ENCODE peak calls at places on chromosomes 13 and 19, in seven cellular contexts. One of them, this sample, is unnamed.

GRCh38 chr19:35328851-35329285 is at the start of gene CD22:
- DNase-seq in ascending aorta: no peak
- DNase-seq in adrenal gland: no peak
- DNase-seq in upper lobe of left lung: no peak
- DNase-seq in mammary epithelial cell: no peak
- DNase-seq in AG04450: no peak
- DNase-seq in testis: no peak
- DNase-seq in this sample: no peak

GRCh38 chr19:15464394-15465385 is at the start of gene RASAL3:
- DNase-seq in testis: no peak
- DNase-seq in mammary epithelial cell: no peak
- DNase-seq in upper lobe of left lung: peak; percentile 53
- DNase-seq in AG04450: no peak
- DNase-seq in adrenal gland: no peak
- DNase-seq in ascending aorta: no peak
- DNase-seq in this sample: no peak

GRCh38 chr13:48902421-48902820 is 73.3 kb upstream of the FNDC3A start:
- DNase-seq in testis: no peak
- DNase-seq in ascending aorta: no peak
- DNase-seq in mammary epithelial cell: peak; percentile 60
- DNase-seq in upper lobe of left lung: no peak
- DNase-seq in adrenal gland: no peak
- DNase-seq in AG04450: no peak
- DNase-seq in this sample: no peak

GRCh38 chr13:32984857-32985626 is 31.2 kb upstream of the KL start:
- DNase-seq in mammary epithelial cell: no peak
- DNase-seq in upper lobe of left lung: no peak
- DNase-seq in ascending aorta: no peak
- DNase-seq in AG04450: peak; percentile 24
- DNase-seq in testis: no peak
- DNase-seq in adrenal gland: no peak
- DNase-seq in this sample: no peak

GRCh38 chr19:30065680-30066606 is 123.9 kb downstream of the URI1 start:
- DNase-seq in AG04450: no peak
- DNase-seq in testis: no peak
- DNase-seq in mammary epithelial cell: no peak
- DNase-seq in upper lobe of left lung: no peak
- DNase-seq in ascending aorta: no peak
- DNase-seq in adrenal gland: no peak
- DNase-seq in this sample: no peak

GRCh38 chr13:20121154-20121515 is 39.7 kb downstream of the GJA3 start:
- DNase-seq in ascending aorta: no peak
- DNase-seq in AG04450: no peak
- DNase-seq in testis: no peak
- DNase-seq in upper lobe of left lung: no peak
- DNase-seq in adrenal gland: no peak
- DNase-seq in mammary epithelial cell: no peak
- DNase-seq in this sample: no peak

GRCh38 chr19:29587518-29587986 is 18.5 kb upstream of the POP4 start:
- DNase-seq in AG04450: no peak
- DNase-seq in upper lobe of left lung: no peak
- DNase-seq in testis: no peak
- DNase-seq in ascending aorta: no peak
- DNase-seq in adrenal gland: no peak
- DNase-seq in mammary epithelial cell: peak; percentile 58
- DNase-seq in this sample: no peak

GRCh38 chr19:55581828-55582223 is 1.2 kb upstream of the ZNF579 start:
- DNase-seq in upper lobe of left lung: no peak
- DNase-seq in AG04450: no peak
- DNase-seq in mammary epithelial cell: no peak
- DNase-seq in adrenal gland: no peak
- DNase-seq in ascending aorta: no peak
- DNase-seq in testis: no peak
- DNase-seq in this sample: no peak

GRCh38 chr13:20848944-20849343 is 53.6 kb downstream of the XPO4 start:
- DNase-seq in testis: no peak
- DNase-seq in ascending aorta: no peak
- DNase-seq in AG04450: no peak
- DNase-seq in adrenal gland: no peak
- DNase-seq in mammary epithelial cell: no peak
- DNase-seq in upper lobe of left lung: no peak
- DNase-seq in this sample: no peak

GRCh38 chr13:99960663-99961440 is 10.7 kb downstream of the ZIC5 start:
- DNase-seq in AG04450: no peak
- DNase-seq in adrenal gland: no peak
- DNase-seq in ascending aorta: no peak
- DNase-seq in mammary epithelial cell: no peak
- DNase-seq in upper lobe of left lung: no peak
- DNase-seq in testis: no peak
- DNase-seq in this sample: no peak

GRCh38 chr13:21243045-21243842 is 66.8 kb downstream of the MRPL57 start:
- DNase-seq in AG04450: no peak
- DNase-seq in ascending aorta: no peak
- DNase-seq in upper lobe of left lung: no peak
- DNase-seq in testis: no peak
- DNase-seq in mammary epithelial cell: no peak
- DNase-seq in adrenal gland: no peak
- DNase-seq in this sample: no peak

GRCh38 chr19:55344444-55344843 is 4.8 kb downstream of the KMT5C start:
- DNase-seq in adrenal gland: no peak
- DNase-seq in upper lobe of left lung: no peak
- DNase-seq in ascending aorta: no peak
- DNase-seq in AG04450: no peak
- DNase-seq in testis: peak; percentile 45
- DNase-seq in mammary epithelial cell: peak; percentile 81
- DNase-seq in this sample: no peak

GRCh38 chr19:17001603-17002183 is 24.9 kb downstream of the CPAMD8 start:
- DNase-seq in upper lobe of left lung: peak; percentile 13
- DNase-seq in AG04450: no peak
- DNase-seq in ascending aorta: no peak
- DNase-seq in adrenal gland: no peak
- DNase-seq in testis: no peak
- DNase-seq in mammary epithelial cell: no peak
- DNase-seq in this sample: no peak

GRCh38 chr19:51688665-51689571 is 4.2 kb upstream of the SPACA6 start:
- DNase-seq in mammary epithelial cell: peak; percentile 94
- DNase-seq in adrenal gland: peak; percentile 97
- DNase-seq in testis: peak; percentile 92
- DNase-seq in ascending aorta: no peak
- DNase-seq in upper lobe of left lung: peak; percentile 91
- DNase-seq in AG04450: peak; percentile 85
- DNase-seq in this sample: peak; percentile 97

GRCh38 chr19:4066682-4067395 is at the start of gene ZBTB7A:
- DNase-seq in ascending aorta: peak; percentile 65
- DNase-seq in upper lobe of left lung: peak; percentile 96
- DNase-seq in testis: peak; percentile 91
- DNase-seq in AG04450: no peak
- DNase-seq in mammary epithelial cell: peak; percentile 68
- DNase-seq in adrenal gland: peak; percentile 88
- DNase-seq in this sample: peak; percentile 92

GRCh38 chr13:61410669-61411297 is 4.9 kb downstream of the PCDH20 start:
- DNase-seq in upper lobe of left lung: no peak
- DNase-seq in adrenal gland: no peak
- DNase-seq in ascending aorta: no peak
- DNase-seq in AG04450: no peak
- DNase-seq in mammary epithelial cell: no peak
- DNase-seq in testis: no peak
- DNase-seq in this sample: no peak

GRCh38 chr19:35266904-35267817 is 1.6 kb upstream of the USF2 start:
- DNase-seq in upper lobe of left lung: peak; percentile 90
- DNase-seq in ascending aorta: no peak
- DNase-seq in testis: peak; percentile 68
- DNase-seq in adrenal gland: peak; percentile 71
- DNase-seq in mammary epithelial cell: no peak
- DNase-seq in AG04450: no peak
- DNase-seq in this sample: no peak

GRCh38 chr19:28426902-28427232 is 786.1 kb downstream of the UQCRFS1 start:
- DNase-seq in testis: no peak
- DNase-seq in ascending aorta: no peak
- DNase-seq in upper lobe of left lung: no peak
- DNase-seq in AG04450: no peak
- DNase-seq in mammary epithelial cell: peak; percentile 5
- DNase-seq in adrenal gland: no peak
- DNase-seq in this sample: no peak

GRCh38 chr19:4504297-4504701 is 14.0 kb downstream of the PLIN4 start:
- DNase-seq in adrenal gland: no peak
- DNase-seq in ascending aorta: no peak
- DNase-seq in AG04450: no peak
- DNase-seq in upper lobe of left lung: peak; percentile 82
- DNase-seq in mammary epithelial cell: no peak
- DNase-seq in testis: peak; percentile 51
- DNase-seq in this sample: no peak

GRCh38 chr13:31320946-31321345 is 121.2 kb downstream of the B3GLCT start:
- DNase-seq in mammary epithelial cell: no peak
- DNase-seq in upper lobe of left lung: no peak
- DNase-seq in AG04450: no peak
- DNase-seq in testis: no peak
- DNase-seq in ascending aorta: no peak
- DNase-seq in adrenal gland: no peak
- DNase-seq in this sample: no peak

DNA sequence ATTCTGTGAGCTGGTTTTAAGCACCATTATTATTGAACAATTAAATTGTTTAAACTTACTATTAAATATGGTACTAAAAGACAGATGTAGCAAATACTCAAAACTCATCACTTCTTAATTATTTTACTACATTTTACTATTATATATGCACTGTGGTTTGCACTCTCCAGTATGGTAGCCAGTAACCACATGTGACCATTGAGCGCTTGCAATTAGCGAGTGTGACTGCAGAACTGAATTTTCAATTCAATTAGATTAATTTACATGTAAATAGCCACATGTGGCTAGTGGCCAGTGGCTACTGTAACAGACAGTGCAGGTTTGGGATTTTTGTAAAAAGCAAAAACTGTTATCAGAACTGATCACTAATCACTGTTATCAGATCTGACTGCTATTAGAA is 208.2 kb upstream of the SOX21 start:
- DNase-seq in upper lobe of left lung: no peak
- DNase-seq in mammary epithelial cell: no peak
- DNase-seq in testis: no peak
- DNase-seq in AG04450: no peak
- DNase-seq in ascending aorta: no peak
- DNase-seq in adrenal gland: no peak
- DNase-seq in this sample: no peak
- H3K27me3 ChIP-seq in upper lobe of left lung: no peaks in the 10 kb centered on the region
- H3K27me3 ChIP-seq in mammary epithelial cell: no peaks in the 10 kb centered on the region
- H3K27me3 ChIP-seq in testis: no peaks in the 10 kb centered on the region
- H3K27me3 ChIP-seq in AG04450: no peaks in the 10 kb centered on the region
- H3K27me3 ChIP-seq in ascending aorta: no peaks in the 10 kb centered on the region
- H3K27me3 ChIP-seq in adrenal gland: no peaks in the 10 kb centered on the region
- H3K27me3 ChIP-seq in this sample: no peaks in the 10 kb centered on the region

DNA sequence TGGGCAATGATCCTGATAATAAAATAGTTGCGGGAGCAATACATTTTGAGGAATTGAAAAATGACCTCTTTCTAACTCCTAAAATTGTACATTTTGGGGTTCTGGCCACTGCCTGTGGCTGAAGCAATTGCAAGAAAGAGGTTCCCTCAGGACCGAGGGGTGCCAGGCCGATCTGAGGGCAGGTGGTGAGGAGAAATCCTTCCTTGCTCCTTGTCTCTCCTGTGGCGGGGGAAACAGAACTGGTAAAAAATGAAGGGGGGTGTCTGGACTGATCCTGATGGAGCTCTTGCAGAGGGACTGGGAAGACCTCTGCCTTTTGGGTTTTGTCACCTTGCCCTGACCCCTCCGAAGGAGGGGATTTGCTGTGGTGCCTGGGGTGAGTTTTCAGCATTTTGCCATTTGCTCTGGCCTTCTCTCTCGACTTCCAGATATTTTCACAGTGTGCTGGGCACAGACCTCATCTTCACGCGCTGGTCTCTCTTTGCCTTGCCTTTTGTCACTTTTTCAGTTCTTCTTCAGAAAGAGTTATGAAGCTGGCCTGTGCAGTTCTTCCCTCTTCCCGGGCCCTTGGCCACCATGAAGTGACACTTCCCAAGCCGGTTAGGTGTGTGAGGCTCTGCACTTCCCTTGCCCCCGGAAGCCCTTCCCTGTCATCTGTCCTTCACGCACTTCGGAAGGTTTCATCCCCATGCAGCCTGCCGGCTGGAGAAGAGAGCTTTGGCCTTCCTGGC is 22.2 kb downstream of the NFIX start:
- DNase-seq in ascending aorta: no peak
- DNase-seq in AG04450: no peak
- DNase-seq in adrenal gland: no peak
- DNase-seq in testis: no peak
- DNase-seq in upper lobe of left lung: no peak
- DNase-seq in mammary epithelial cell: peak; percentile 43
- DNase-seq in this sample: no peak
- H3K27me3 ChIP-seq in ascending aorta: no peaks in the 10 kb centered on the region
- H3K27me3 ChIP-seq in AG04450: no peaks in the 10 kb centered on the region
- H3K27me3 ChIP-seq in adrenal gland: no peaks in the 10 kb centered on the region
- H3K27me3 ChIP-seq in testis: no peaks in the 10 kb centered on the region
- H3K27me3 ChIP-seq in upper lobe of left lung: peaks cover under 1% of the 10 kb centered on the region
- H3K27me3 ChIP-seq in mammary epithelial cell: no peaks in the 10 kb centered on the region
- H3K27me3 ChIP-seq in this sample: no peaks in the 10 kb centered on the region

DNA sequence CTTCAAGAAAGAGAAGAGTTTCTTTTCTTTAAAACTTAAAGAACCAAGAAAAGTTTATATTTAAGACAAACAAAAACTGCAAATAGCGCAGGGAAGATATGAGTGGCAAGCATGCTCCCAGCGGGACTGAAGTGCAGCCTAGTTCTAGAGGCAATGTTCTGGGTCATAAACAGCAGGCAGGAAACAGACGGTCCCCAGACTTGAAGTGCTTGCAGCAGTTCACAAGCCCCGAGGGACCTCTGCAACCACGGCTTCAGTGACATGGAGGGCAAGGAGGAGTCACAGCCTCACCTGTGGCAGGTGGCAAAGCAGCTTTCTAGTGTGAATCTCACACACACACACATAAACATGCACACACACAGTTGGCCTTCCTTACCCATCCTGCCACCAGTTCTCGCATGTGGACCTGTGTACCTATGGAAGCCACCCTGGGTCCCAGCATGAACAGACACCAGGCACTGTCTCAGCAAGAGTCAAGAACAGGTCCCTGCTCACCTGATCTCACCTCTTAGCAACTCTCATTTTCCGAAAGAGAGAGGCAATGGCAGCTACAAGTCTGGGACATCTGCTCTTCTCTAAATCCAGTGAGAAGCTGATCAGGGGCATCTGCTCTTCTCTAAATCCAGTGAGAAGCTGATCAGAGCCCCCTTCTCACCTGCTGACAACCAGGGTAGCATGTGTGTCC is 162.0 kb downstream of the EFNB2 start:
- DNase-seq in AG04450: no peak
- DNase-seq in adrenal gland: no peak
- DNase-seq in upper lobe of left lung: no peak
- DNase-seq in testis: no peak
- DNase-seq in mammary epithelial cell: no peak
- DNase-seq in ascending aorta: no peak
- DNase-seq in this sample: no peak
- H3K27me3 ChIP-seq in AG04450: no peaks in the 10 kb centered on the region
- H3K27me3 ChIP-seq in adrenal gland: no peaks in the 10 kb centered on the region
- H3K27me3 ChIP-seq in upper lobe of left lung: no peaks in the 10 kb centered on the region
- H3K27me3 ChIP-seq in testis: no peaks in the 10 kb centered on the region
- H3K27me3 ChIP-seq in mammary epithelial cell: no peaks in the 10 kb centered on the region
- H3K27me3 ChIP-seq in ascending aorta: no peaks in the 10 kb centered on the region
- H3K27me3 ChIP-seq in this sample: no peaks in the 10 kb centered on the region

DNA sequence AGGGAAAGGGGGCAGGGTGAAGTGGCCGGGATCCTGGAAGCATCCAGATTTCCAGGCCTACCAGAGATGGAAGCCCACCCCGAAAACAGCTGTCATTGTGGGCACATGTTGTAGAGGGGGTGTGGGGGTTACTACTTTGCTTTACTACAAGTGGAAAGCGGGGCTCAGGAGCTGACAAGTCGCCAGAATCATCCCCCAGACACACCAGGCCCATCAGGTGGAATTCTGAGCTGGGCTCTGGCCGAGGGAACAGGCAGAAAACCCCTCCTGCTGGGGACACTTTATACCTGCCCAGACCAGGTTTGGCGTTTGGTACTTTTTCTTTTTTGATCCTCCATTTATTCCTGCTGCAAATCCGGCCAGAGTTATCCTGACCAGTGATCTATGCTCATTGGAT is 3.8 kb downstream of the CDX2 start:
- DNase-seq in testis: no peak
- DNase-seq in ascending aorta: no peak
- DNase-seq in adrenal gland: no peak
- DNase-seq in upper lobe of left lung: no peak
- DNase-seq in AG04450: no peak
- DNase-seq in mammary epithelial cell: no peak
- DNase-seq in this sample: no peak
- H3K27me3 ChIP-seq in testis: no peaks in the 10 kb centered on the region
- H3K27me3 ChIP-seq in ascending aorta: peaks cover 28% of the 10 kb centered on the region
- H3K27me3 ChIP-seq in adrenal gland: peaks cover 84% of the 10 kb centered on the region
- H3K27me3 ChIP-seq in upper lobe of left lung: peaks cover 20% of the 10 kb centered on the region
- H3K27me3 ChIP-seq in AG04450: peaks cover 93% of the 10 kb centered on the region
- H3K27me3 ChIP-seq in mammary epithelial cell: peaks cover 62% of the 10 kb centered on the region
- H3K27me3 ChIP-seq in this sample: peaks cover 91% of the 10 kb centered on the region